ENCODE peak calls at places on chromosomes 3 and 15, in nine cellular contexts. G is choroid plexus epithelial cell; A is HCT116; P is KG1; B is endothelial cell; Z is GM23248; J is stimulated activated naive CD8-positive, alpha-beta T cell treated with anti-CD3 and anti-CD28 coated beads, Interleukin-15, amount 100 ng/mL, for 72 hours; S is heart left ventricle; D is nucleus accumbens. K is an unnamed sample.

GRCh38 chr3:136250862-136251460 is 821 bp downstream of the PCCB start:
- DNase-seq in S (peak), J (peak), D (peak), Z (peak), G (peak), P (peak), A (no peak), B (peak), K (no peak)

GRCh38 chr3:57575966-57576610 is 20.0 kb downstream of the PDE12 start:
- DNase-seq in P (no peak), A (no peak), D (no peak), J (no peak), S (no peak), B (no peak), Z (no peak), G (no peak), K (no peak)

GRCh38 chr15:99997112-99997651 is 263.9 kb upstream of the LYSMD4 start:
- DNase-seq in J (no peak), G (no peak), P (no peak), Z (no peak), B (no peak), D (no peak), S (no peak), A (no peak), K (no peak)

GRCh38 chr3:123110953-123111615 is 44.3 kb downstream of the PDIA5 start:
- DNase-seq in Z (no peak), A (no peak), B (no peak), J (no peak), S (no peak), G (no peak), P (no peak), D (no peak), K (no peak)

GRCh38 chr3:51585197-51585596 is 46.7 kb downstream of the RAD54L2 start:
- DNase-seq in D (no peak), B (no peak), Z (no peak), P (no peak), J (no peak), S (no peak), G (no peak), A (no peak), K (no peak)

GRCh38 chr3:48563382-48563918 is at the start of gene UCN2:
- DNase-seq in D (no peak), B (no peak), J (no peak), Z (peak), A (no peak), G (peak), P (no peak), S (no peak), K (no peak)

GRCh38 chr3:146326875-146327543 is 76.1 kb upstream of the PLSCR4 start:
- DNase-seq in S (no peak), J (no peak), G (peak), Z (peak), P (no peak), D (no peak), B (no peak), A (peak), K (no peak)

GRCh38 chr3:128274837-128275236 is 121.6 kb downstream of the EEFSEC start:
- DNase-seq in G (peak), D (no peak), A (no peak), J (no peak), Z (peak), P (no peak), S (no peak), B (no peak), K (no peak)

GRCh38 chr15:62439543-62440016 is 274.5 kb upstream of the C2CD4B start:
- DNase-seq in P (no peak), B (no peak), A (no peak), J (no peak), S (no peak), Z (peak), G (no peak), D (no peak), K (no peak)